ENCODE peak calls at places on chromosomes 5 and 9, in nine cellular contexts. One of them, this sample, is unnamed.

GRCh38 chr5:65623482-65623881 is 651 bp downstream of the TRIM23 start:
- DNase-seq in A549: no peak
- DNase-seq in foreskin fibroblast: peak; percentile 2
- DNase-seq in ovary: no peak
- DNase-seq in heart right ventricle: no peak
- DNase-seq in Peyer's patch: no peak
- DNase-seq in fibroblast of the aortic adventitia: peak; percentile 5
- DNase-seq in AG10803: peak; percentile 0
- DNase-seq in colonic mucosa: peak; percentile 18
- DNase-seq in this sample: no peak

GRCh38 chr5:64859881-64860280 is 91.2 kb downstream of the CWC27 start:
- DNase-seq in foreskin fibroblast: no peak
- DNase-seq in ovary: no peak
- DNase-seq in fibroblast of the aortic adventitia: no peak
- DNase-seq in A549: no peak
- DNase-seq in Peyer's patch: no peak
- DNase-seq in AG10803: no peak
- DNase-seq in heart right ventricle: no peak
- DNase-seq in colonic mucosa: no peak
- DNase-seq in this sample: no peak

GRCh38 chr9:69317894-69318293 is 7.1 kb upstream of the ENTREP1 start:
- DNase-seq in Peyer's patch: no peak
- DNase-seq in heart right ventricle: no peak
- DNase-seq in colonic mucosa: no peak
- DNase-seq in fibroblast of the aortic adventitia: no peak
- DNase-seq in ovary: no peak
- DNase-seq in AG10803: no peak
- DNase-seq in A549: no peak
- DNase-seq in foreskin fibroblast: no peak
- DNase-seq in this sample: no peak

GRCh38 chr5:31385774-31386537 is 145.9 kb downstream of the DROSHA start:
- DNase-seq in AG10803: no peak
- DNase-seq in foreskin fibroblast: no peak
- DNase-seq in fibroblast of the aortic adventitia: no peak
- DNase-seq in colonic mucosa: no peak
- DNase-seq in A549: no peak
- DNase-seq in Peyer's patch: no peak
- DNase-seq in ovary: no peak
- DNase-seq in heart right ventricle: no peak
- DNase-seq in this sample: no peak

GRCh38 chr5:74318985-74319563 is 321.5 kb downstream of the ENC1 start:
- DNase-seq in foreskin fibroblast: peak; percentile 39
- DNase-seq in fibroblast of the aortic adventitia: peak; percentile 46
- DNase-seq in AG10803: peak; percentile 20
- DNase-seq in heart right ventricle: no peak
- DNase-seq in Peyer's patch: no peak
- DNase-seq in A549: no peak
- DNase-seq in colonic mucosa: no peak
- DNase-seq in ovary: no peak
- DNase-seq in this sample: no peak

GRCh38 chr9:92097997-92098482 is 17.2 kb downstream of the SPTLC1 start:
- DNase-seq in AG10803: peak; percentile 42
- DNase-seq in A549: no peak
- DNase-seq in heart right ventricle: peak; percentile 77
- DNase-seq in Peyer's patch: peak; percentile 62
- DNase-seq in foreskin fibroblast: peak; percentile 35
- DNase-seq in fibroblast of the aortic adventitia: peak; percentile 64
- DNase-seq in colonic mucosa: peak; percentile 91
- DNase-seq in ovary: peak; percentile 58
- DNase-seq in this sample: no peak

GRCh38 chr5:176736271-176736965 is 73.9 kb upstream of the UNC5A start:
- DNase-seq in fibroblast of the aortic adventitia: no peak
- DNase-seq in Peyer's patch: no peak
- DNase-seq in A549: no peak
- DNase-seq in AG10803: no peak
- DNase-seq in heart right ventricle: no peak
- DNase-seq in foreskin fibroblast: no peak
- DNase-seq in colonic mucosa: no peak
- DNase-seq in ovary: no peak
- DNase-seq in this sample: no peak

GRCh38 chr9:133463234-133463863 is 3.6 kb downstream of the CACFD1 start:
- DNase-seq in A549: peak; percentile 30
- DNase-seq in heart right ventricle: no peak
- DNase-seq in foreskin fibroblast: no peak
- DNase-seq in fibroblast of the aortic adventitia: no peak
- DNase-seq in Peyer's patch: no peak
- DNase-seq in ovary: no peak
- DNase-seq in AG10803: no peak
- DNase-seq in colonic mucosa: no peak
- DNase-seq in this sample: no peak

GRCh38 chr9:112010537-112010936 is 113.9 kb downstream of the UGCG start:
- DNase-seq in ovary: no peak
- DNase-seq in fibroblast of the aortic adventitia: no peak
- DNase-seq in Peyer's patch: no peak
- DNase-seq in foreskin fibroblast: no peak
- DNase-seq in heart right ventricle: no peak
- DNase-seq in A549: no peak
- DNase-seq in AG10803: no peak
- DNase-seq in colonic mucosa: peak; percentile 19
- DNase-seq in this sample: no peak

GRCh38 chr9:8382777-8383527 is 583.4 kb upstream of the DMAC1 start:
- DNase-seq in foreskin fibroblast: no peak
- DNase-seq in A549: no peak
- DNase-seq in heart right ventricle: no peak
- DNase-seq in fibroblast of the aortic adventitia: peak; percentile 89
- DNase-seq in ovary: no peak
- DNase-seq in colonic mucosa: no peak
- DNase-seq in Peyer's patch: no peak
- DNase-seq in AG10803: no peak
- DNase-seq in this sample: no peak

GRCh38 chr5:60148356-60148755 is 254.8 kb upstream of the PDE4D start:
- DNase-seq in Peyer's patch: no peak
- DNase-seq in fibroblast of the aortic adventitia: peak; percentile 40
- DNase-seq in ovary: no peak
- DNase-seq in AG10803: peak; percentile 2
- DNase-seq in foreskin fibroblast: peak; percentile 54
- DNase-seq in A549: no peak
- DNase-seq in heart right ventricle: no peak
- DNase-seq in colonic mucosa: no peak
- DNase-seq in this sample: no peak

GRCh38 chr5:150317048-150318003 is 14.6 kb upstream of the ARSI start:
- DNase-seq in heart right ventricle: no peak
- DNase-seq in foreskin fibroblast: peak; percentile 98
- DNase-seq in fibroblast of the aortic adventitia: peak; percentile 79
- DNase-seq in A549: peak; percentile 95
- DNase-seq in AG10803: peak; percentile 85
- DNase-seq in ovary: peak; percentile 46
- DNase-seq in colonic mucosa: no peak
- DNase-seq in Peyer's patch: no peak
- DNase-seq in this sample: peak; percentile 52

GRCh38 chr9:78130004-78130403 is 98.4 kb upstream of the GNAQ start:
- DNase-seq in Peyer's patch: no peak
- DNase-seq in fibroblast of the aortic adventitia: peak; percentile 66
- DNase-seq in foreskin fibroblast: no peak
- DNase-seq in heart right ventricle: no peak
- DNase-seq in colonic mucosa: peak; percentile 31
- DNase-seq in A549: peak; percentile 31
- DNase-seq in ovary: no peak
- DNase-seq in AG10803: peak; percentile 29
- DNase-seq in this sample: peak; percentile 17

GRCh38 chr5:173781826-173782670 is 106.1 kb upstream of the CPEB4 start:
- DNase-seq in ovary: peak; percentile 63
- DNase-seq in colonic mucosa: peak; percentile 67
- DNase-seq in fibroblast of the aortic adventitia: peak; percentile 91
- DNase-seq in foreskin fibroblast: peak; percentile 97
- DNase-seq in heart right ventricle: peak; percentile 56
- DNase-seq in Peyer's patch: peak; percentile 79
- DNase-seq in AG10803: peak; percentile 90
- DNase-seq in A549: peak; percentile 57
- DNase-seq in this sample: peak; percentile 69
- H3K4me3 ChIP-seq in ovary: no peak overlapping the region
- H3K4me3 ChIP-seq in colonic mucosa: no peak overlapping the region
- H3K4me3 ChIP-seq in fibroblast of the aortic adventitia: no peak overlapping the region
- H3K4me3 ChIP-seq in foreskin fibroblast: no peak overlapping the region
- H3K4me3 ChIP-seq in heart right ventricle: no peak overlapping the region
- H3K4me3 ChIP-seq in Peyer's patch: no peak overlapping the region
- H3K4me3 ChIP-seq in AG10803: no peak overlapping the region
- H3K4me3 ChIP-seq in A549: no peak overlapping the region
- H3K4me3 ChIP-seq in this sample: no peak overlapping the region

DNA sequence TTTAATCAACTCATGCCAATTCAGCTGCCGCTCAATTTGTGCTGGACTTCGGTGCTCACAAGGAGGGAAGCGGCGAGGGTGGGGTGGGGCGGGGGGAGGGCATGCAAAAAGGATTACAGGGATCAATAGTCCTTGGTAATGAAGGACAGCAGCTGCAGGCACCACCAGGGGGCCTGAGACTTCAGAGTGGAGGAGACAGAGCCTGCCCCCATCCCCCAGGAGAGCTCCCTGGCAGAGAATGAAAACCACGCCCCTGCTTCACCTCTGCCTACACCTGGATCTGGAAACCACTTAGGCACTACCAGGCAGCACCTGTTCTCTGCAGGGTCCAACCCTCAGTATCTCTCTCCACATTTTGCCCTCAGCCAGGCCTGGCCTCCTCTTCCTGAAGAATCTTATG is 155.6 kb downstream of the TRIM32 start:
- DNase-seq in Peyer's patch: no peak
- DNase-seq in AG10803: no peak
- DNase-seq in fibroblast of the aortic adventitia: no peak
- DNase-seq in heart right ventricle: no peak
- DNase-seq in colonic mucosa: no peak
- DNase-seq in A549: no peak
- DNase-seq in foreskin fibroblast: no peak
- DNase-seq in ovary: no peak
- DNase-seq in this sample: no peak
- TF ChIP-seq CTCF in Peyer's patch: no peak
- TF ChIP-seq CTCF in AG10803: no peak
- TF ChIP-seq CTCF in fibroblast of the aortic adventitia: no peak
- TF ChIP-seq CTCF in heart right ventricle: no peak
- TF ChIP-seq CTCF in colonic mucosa: no peak
- TF ChIP-seq CTCF in A549: no peak
- TF ChIP-seq CTCF in foreskin fibroblast: no peak
- TF ChIP-seq CTCF in ovary: no peak
- TF ChIP-seq CTCF in this sample: no peak

GRCh38 chr9:127528407-127529251 is 77.3 kb downstream of the LRSAM1 start:
- DNase-seq in foreskin fibroblast: peak; percentile 22
- DNase-seq in heart right ventricle: no peak
- DNase-seq in AG10803: no peak
- DNase-seq in fibroblast of the aortic adventitia: no peak
- DNase-seq in colonic mucosa: no peak
- DNase-seq in ovary: no peak
- DNase-seq in Peyer's patch: no peak
- DNase-seq in A549: no peak
- DNase-seq in this sample: no peak

GRCh38 chr9:127527560-127528268 is 76.4 kb downstream of the LRSAM1 start:
- DNase-seq in colonic mucosa: no peak
- DNase-seq in A549: no peak
- DNase-seq in Peyer's patch: no peak
- DNase-seq in fibroblast of the aortic adventitia: no peak
- DNase-seq in ovary: no peak
- DNase-seq in AG10803: no peak
- DNase-seq in foreskin fibroblast: no peak
- DNase-seq in heart right ventricle: no peak
- DNase-seq in this sample: no peak

GRCh38 chr9:127529671-127530070 is 78.4 kb downstream of the LRSAM1 start:
- DNase-seq in foreskin fibroblast: no peak
- DNase-seq in ovary: no peak
- DNase-seq in colonic mucosa: no peak
- DNase-seq in heart right ventricle: no peak
- DNase-seq in A549: no peak
- DNase-seq in fibroblast of the aortic adventitia: no peak
- DNase-seq in AG10803: no peak
- DNase-seq in Peyer's patch: no peak
- DNase-seq in this sample: no peak

GRCh38 chr9:127531676-127532075 is 80.4 kb downstream of the LRSAM1 start:
- DNase-seq in A549: no peak
- DNase-seq in Peyer's patch: no peak
- DNase-seq in colonic mucosa: no peak
- DNase-seq in ovary: no peak
- DNase-seq in fibroblast of the aortic adventitia: no peak
- DNase-seq in foreskin fibroblast: peak; percentile 45
- DNase-seq in heart right ventricle: no peak
- DNase-seq in AG10803: no peak
- DNase-seq in this sample: no peak

DNA sequence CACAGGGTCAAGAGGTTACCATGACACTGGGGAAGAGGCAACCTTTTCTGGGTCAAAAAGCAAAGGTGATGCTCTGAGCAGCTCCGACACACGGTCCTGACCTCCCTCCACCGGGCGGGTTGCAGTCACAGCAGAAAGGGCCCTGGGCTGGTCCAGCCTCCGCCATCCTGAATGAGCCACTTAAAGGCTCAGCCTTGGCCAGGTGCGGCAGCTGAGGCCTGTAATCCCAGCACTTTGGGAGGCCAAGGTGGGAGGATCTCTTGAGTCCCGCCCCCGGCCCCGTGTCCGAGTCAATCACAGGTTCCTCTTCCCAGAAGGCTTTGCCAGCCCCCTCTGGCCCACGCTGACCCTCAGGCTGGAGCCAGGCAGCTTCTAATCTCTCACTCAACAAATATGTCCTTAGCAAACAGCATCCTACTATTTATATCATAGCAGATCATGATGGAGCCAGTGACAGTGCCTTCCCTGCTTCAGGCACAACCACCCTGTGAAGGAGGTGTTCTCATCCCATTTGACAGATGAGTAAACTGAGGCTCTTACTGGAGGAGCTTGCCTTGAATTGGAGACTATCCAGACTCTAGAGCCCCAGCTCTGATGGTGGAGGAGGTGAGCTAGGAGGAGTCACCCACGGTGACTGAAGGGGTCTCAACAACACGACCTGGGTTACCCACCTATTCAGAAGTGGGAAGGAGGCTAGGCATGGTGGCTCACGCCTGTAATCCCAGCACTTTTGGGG is 79.1 kb downstream of the LRSAM1 start:
- DNase-seq in foreskin fibroblast: no peak
- DNase-seq in AG10803: no peak
- DNase-seq in Peyer's patch: no peak
- DNase-seq in ovary: no peak
- DNase-seq in heart right ventricle: no peak
- DNase-seq in colonic mucosa: peak; percentile 17
- DNase-seq in A549: no peak
- DNase-seq in fibroblast of the aortic adventitia: no peak
- DNase-seq in this sample: no peak
- H3K4me3 ChIP-seq in foreskin fibroblast: no peak overlapping the region
- H3K4me3 ChIP-seq in AG10803: no peak overlapping the region
- H3K4me3 ChIP-seq in Peyer's patch: no peak overlapping the region
- H3K4me3 ChIP-seq in ovary: no peak overlapping the region
- H3K4me3 ChIP-seq in heart right ventricle: no peak overlapping the region
- H3K4me3 ChIP-seq in colonic mucosa: no peak overlapping the region
- H3K4me3 ChIP-seq in A549: no peak overlapping the region
- H3K4me3 ChIP-seq in fibroblast of the aortic adventitia: no peak overlapping the region
- H3K4me3 ChIP-seq in this sample: no peak overlapping the region

DNA sequence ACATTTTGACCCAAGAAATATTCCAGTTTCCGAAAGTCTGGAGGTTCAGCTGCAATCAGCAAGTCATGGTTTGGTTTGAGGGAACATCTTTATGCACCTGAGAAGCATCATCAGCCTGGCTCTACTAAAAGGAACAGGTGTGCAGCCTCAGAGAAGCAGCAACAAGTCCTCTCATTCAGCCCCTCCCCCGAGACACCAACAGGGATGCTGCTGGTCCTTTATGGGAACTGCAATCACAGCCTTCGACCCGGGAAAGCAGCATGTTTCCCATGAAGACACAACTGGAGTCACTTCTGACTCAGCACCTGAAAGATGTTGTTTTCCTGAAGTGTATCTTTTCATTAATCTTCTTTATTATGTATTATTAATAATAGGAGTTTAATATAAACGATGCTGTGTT is 15.5 kb upstream of the NREP start:
- DNase-seq in foreskin fibroblast: no peak
- DNase-seq in ovary: no peak
- DNase-seq in colonic mucosa: no peak
- DNase-seq in AG10803: no peak
- DNase-seq in fibroblast of the aortic adventitia: no peak
- DNase-seq in heart right ventricle: no peak
- DNase-seq in Peyer's patch: no peak
- DNase-seq in A549: peak; percentile 12
- DNase-seq in this sample: no peak
- TF ChIP-seq CTCF in foreskin fibroblast: no peak
- TF ChIP-seq CTCF in ovary: no peak
- TF ChIP-seq CTCF in colonic mucosa: no peak
- TF ChIP-seq CTCF in AG10803: no peak
- TF ChIP-seq CTCF in fibroblast of the aortic adventitia: peak; percentile 3
- TF ChIP-seq CTCF in heart right ventricle: no peak
- TF ChIP-seq CTCF in Peyer's patch: no peak
- TF ChIP-seq CTCF in A549: no peak
- TF ChIP-seq CTCF in this sample: no peak

This sample was measured in AG09309.